ENCODE peak calls at places on chromosomes 1 and 21, in ten cellular contexts. C, K, J, H, R, V, U, G, F and N are unnamed samples.

GRCh38 chr1:29800522-29800956 is 564.2 kb downstream of the PTPRU start:
- DNase-seq in C (no peak), K (no peak), J (no peak), H (no peak), R (no peak), V (no peak), U (no peak), G (no peak), F (no peak), N (no peak)

GRCh38 chr1:187257476-187257875 is 428.7 kb downstream of the PLA2G4A start:
- DNase-seq in C (no peak), K (no peak), J (no peak), H (no peak), R (no peak), V (no peak), U (no peak), G (no peak), F (no peak), N (no peak)

GRCh38 chr1:111960971-111961370 is 28.5 kb downstream of the KCND3 start:
- DNase-seq in C (no peak), K (no peak), J (no peak), H (no peak), R (no peak), V (no peak), U (no peak), G (no peak), F (no peak), N (no peak)

GRCh38 chr1:112957133-112957812 is 1.3 kb upstream of the SLC16A1 start:
- DNase-seq in C (no peak), K (peak), J (peak), H (no peak), R (no peak), V (no peak), U (peak), G (peak), F (no peak), N (peak)

GRCh38 chr1:111203681-111204210 is 3.3 kb upstream of the DENND2D start:
- DNase-seq in C (no peak), K (peak), J (peak), H (peak), R (no peak), V (peak), U (peak), G (peak), F (peak), N (peak)

GRCh38 chr21:33478858-33479678 is 706 bp downstream of the TMEM50B start:
- DNase-seq in C (no peak), K (peak), J (peak), H (peak), R (peak), V (peak), U (peak), G (peak), F (no peak), N (peak)

GRCh38 chr1:110554871-110555801 is 36.2 kb upstream of the KCNA10 start:
- DNase-seq in C (no peak), K (peak), J (peak), H (peak), R (peak), V (peak), U (peak), G (peak), F (no peak), N (peak)

GRCh38 chr1:213268221-213268620 is 217.2 kb downstream of the RPS6KC1 start:
- DNase-seq in C (no peak), K (no peak), J (no peak), H (no peak), R (no peak), V (no peak), U (no peak), G (no peak), F (no peak), N (no peak)

GRCh38 chr1:235051521-235051920 is 77.1 kb downstream of the TOMM20 start:
- DNase-seq in C (no peak), K (no peak), J (no peak), H (no peak), R (no peak), V (peak), U (no peak), G (no peak), F (no peak), N (no peak)

GRCh38 chr21:36700961-36701911 is 2.3 kb downstream of the SIM2 start:
- DNase-seq in C (no peak), K (no peak), J (no peak), H (no peak), R (peak), V (no peak), U (peak), G (no peak), F (no peak), N (peak)

GRCh38 chr1:36369472-36369871 is 16.3 kb downstream of the STK40 start:
- DNase-seq in C (no peak), K (no peak), J (no peak), H (no peak), R (no peak), V (peak), U (no peak), G (no peak), F (no peak), N (no peak)

GRCh38 chr1:60657926-60658325 is 424.4 kb upstream of the NFIA start:
- DNase-seq in C (no peak), K (no peak), J (no peak), H (no peak), R (no peak), V (no peak), U (no peak), G (no peak), F (no peak), N (no peak)

GRCh38 chr1:53642215-53642555 is 96.8 kb downstream of the GLIS1 start:
- DNase-seq in C (no peak), K (no peak), J (no peak), H (no peak), R (no peak), V (no peak), U (no peak), G (no peak), F (no peak), N (no peak)

GRCh38 chr1:44652445-44653106 is 21.7 kb downstream of the TMEM53 start:
- DNase-seq in C (no peak), K (peak), J (peak), H (peak), R (peak), V (peak), U (peak), G (peak), F (peak), N (peak)

GRCh38 chr21:29718081-29718815 is 221.5 kb downstream of the GRIK1 start:
- DNase-seq in C (no peak), K (no peak), J (no peak), H (no peak), R (no peak), V (no peak), U (no peak), G (no peak), F (no peak), N (no peak)

GRCh38 chr1:223650465-223650864 is 15.0 kb downstream of the CAPN8 start:
- DNase-seq in C (no peak), K (no peak), J (no peak), H (no peak), R (no peak), V (no peak), U (no peak), G (no peak), F (no peak), N (no peak)

GRCh38 chr1:33168556-33169289 is 13.1 kb downstream of the TRIM62 start:
- DNase-seq in C (no peak), K (no peak), J (no peak), H (no peak), R (no peak), V (peak), U (no peak), G (no peak), F (no peak), N (no peak)

GRCh38 chr1:87221008-87221407 is 107.7 kb upstream of the LMO4 start:
- DNase-seq in C (no peak), K (no peak), J (no peak), H (no peak), R (no peak), V (no peak), U (no peak), G (no peak), F (no peak), N (no peak)

GRCh38 chr1:202237052-202237451 is 43.5 kb downstream of the LGR6 start:
- DNase-seq in C (no peak), K (no peak), J (peak), H (no peak), R (peak), V (peak), U (peak), G (peak), F (no peak), N (peak)

GRCh38 chr1:25556791-25557476 is 13.5 kb downstream of the LDLRAP1 start:
- DNase-seq in C (no peak), K (no peak), J (peak), H (no peak), R (no peak), V (no peak), U (peak), G (no peak), F (no peak), N (no peak)

GRCh38 chr1:101170506-101171050 is 66.2 kb upstream of the S1PR1 start:
- DNase-seq in C (no peak), K (no peak), J (no peak), H (no peak), R (no peak), V (no peak), U (no peak), G (no peak), F (no peak), N (no peak)

GRCh38 chr1:229203030-229203751 is 67.7 kb upstream of the RAB4A start:
- DNase-seq in C (no peak), K (no peak), J (no peak), H (no peak), R (peak), V (no peak), U (no peak), G (peak), F (no peak), N (no peak)

GRCh38 chr1:201585099-201585498 is 46.2 kb downstream of the NAV1 start:
- DNase-seq in C (no peak), K (no peak), J (no peak), H (no peak), R (no peak), V (no peak), U (no peak), G (no peak), F (no peak), N (no peak)

GRCh38 chr1:115172270-115172669 is 83.0 kb upstream of the TSPAN2 start:
- DNase-seq in C (no peak), K (no peak), J (no peak), H (no peak), R (no peak), V (no peak), U (no peak), G (no peak), F (no peak), N (no peak)

GRCh38 chr21:44931137-44931500 is 8.7 kb upstream of the SLX9 start:
- DNase-seq in C (no peak), K (no peak), J (no peak), H (no peak), R (no peak), V (no peak), U (peak), G (no peak), F (no peak), N (peak)

GRCh38 chr21:33767236-33767635 is 124.9 kb downstream of the ITSN1 start:
- DNase-seq in C (no peak), K (no peak), J (no peak), H (no peak), R (no peak), V (no peak), U (no peak), G (no peak), F (no peak), N (no peak)

GRCh38 chr1:116185161-116185701 is 74.0 kb downstream of the MAB21L3 start:
- DNase-seq in C (no peak), K (no peak), J (no peak), H (no peak), R (no peak), V (no peak), U (no peak), G (no peak), F (no peak), N (no peak)

GRCh38 chr1:24555591-24556413 is at the start of gene NCMAP:
- DNase-seq in C (no peak), K (peak), J (no peak), H (peak), R (peak), V (peak), U (peak), G (peak), F (no peak), N (peak)

GRCh38 chr1:160685266-160685665 is 26.4 kb downstream of the CD48 start:
- DNase-seq in C (no peak), K (no peak), J (no peak), H (no peak), R (no peak), V (no peak), U (no peak), G (no peak), F (no peak), N (no peak)

GRCh38 chr21:43305336-43305665 is 121.6 kb downstream of the SIK1 start:
- DNase-seq in C (no peak), K (no peak), J (no peak), H (no peak), R (no peak), V (no peak), U (no peak), G (no peak), F (no peak), N (no peak)

GRCh38 chr1:22976461-22977243 is 4.0 kb upstream of the LACTBL1 start:
- DNase-seq in C (peak), K (peak), J (peak), H (peak), R (peak), V (peak), U (peak), G (peak), F (no peak), N (peak)

GRCh38 chr1:27106561-27107323 is 48.2 kb downstream of the SLC9A1 start:
- DNase-seq in C (no peak), K (no peak), J (no peak), H (no peak), R (no peak), V (no peak), U (no peak), G (no peak), F (no peak), N (no peak)

GRCh38 chr1:93489756-93490155 is 41.8 kb downstream of the FNBP1L start:
- DNase-seq in C (no peak), K (no peak), J (no peak), H (no peak), R (no peak), V (peak), U (no peak), G (no peak), F (no peak), N (no peak)

GRCh38 chr1:28046716-28047115 is 41.7 kb downstream of the EYA3 start:
- DNase-seq in C (no peak), K (no peak), J (no peak), H (no peak), R (no peak), V (no peak), U (no peak), G (no peak), F (no peak), N (no peak)

GRCh38 chr1:55720243-55720642 is 505.1 kb upstream of the USP24 start:
- DNase-seq in C (no peak), K (no peak), J (no peak), H (no peak), R (no peak), V (peak), U (no peak), G (peak), F (no peak), N (no peak)